ENCODE peak calls at places on chromosomes 13 and 19, in four cellular contexts. C, Z, O and B are unnamed samples.

GRCh38 chr13:32314968-32315254 is 252 bp downstream of the ZAR1L start:
- DNase-seq in C (no peak), Z (no peak), O (peak), B (no peak)

GRCh38 chr13:28659611-28659970 is 661 bp downstream of the POMP start:
- DNase-seq in C (no peak), Z (no peak), O (peak), B (no peak)

GRCh38 chr13:114339779-114340534 is 25.7 kb downstream of the CHAMP1 start:
- DNase-seq in C (no peak), Z (no peak), O (peak), B (no peak)

GRCh38 chr19:8986296-8986695 is 23.9 kb downstream of the MUC16 start:
- DNase-seq in C (no peak), Z (no peak), O (no peak), B (no peak)

GRCh38 chr13:45838171-45838745 is 13.3 kb downstream of the SIAH3 start:
- DNase-seq in C (no peak), Z (no peak), O (no peak), B (peak)

GRCh38 chr13:106242554-106242953 is 292.9 kb downstream of the EFNB2 start:
- DNase-seq in C (no peak), Z (no peak), O (no peak), B (no peak)

GRCh38 chr19:10037809-10038208 is 24.5 kb downstream of the RDH8 start:
- DNase-seq in C (no peak), Z (no peak), O (no peak), B (no peak)

GRCh38 chr13:112183544-112184145 is 116.7 kb downstream of the SOX1 start:
- DNase-seq in C (peak), Z (no peak), O (no peak), B (no peak)

GRCh38 chr19:45363861-45364459 is 6.4 kb downstream of the ERCC2 start:
- DNase-seq in C (no peak), Z (no peak), O (no peak), B (no peak)

GRCh38 chr19:49585023-49585422 is 3.9 kb downstream of the PRRG2 start:
- DNase-seq in C (no peak), Z (no peak), O (no peak), B (no peak)

GRCh38 chr19:46739290-46739771 is 6.5 kb upstream of the FKRP start:
- DNase-seq in C (no peak), Z (peak), O (no peak), B (no peak)

GRCh38 chr19:32396046-32396652 is 9.4 kb upstream of the DPY19L3 start:
- DNase-seq in C (no peak), Z (no peak), O (no peak), B (no peak)

GRCh38 chr19:39303373-39304184 is 7.4 kb downstream of the IFNL1 start:
- DNase-seq in C (no peak), Z (no peak), O (no peak), B (no peak)

GRCh38 chr19:48739835-48740704 is at the start of gene RASIP1:
- DNase-seq in C (no peak), Z (peak), O (no peak), B (no peak)

GRCh38 chr19:52959613-52960295 is 2.9 kb downstream of the ZNF816 start:
- DNase-seq in C (peak), Z (no peak), O (no peak), B (no peak)

GRCh38 chr19:52961981-52962380 is 700 bp downstream of the ZNF816 start:
- DNase-seq in C (no peak), Z (no peak), O (no peak), B (no peak)

GRCh38 chr19:52963229-52963760 is 614 bp upstream of the ZNF816 start:
- DNase-seq in C (peak), Z (no peak), O (no peak), B (no peak)

GRCh38 chr19:52957591-52957990 is 5.1 kb downstream of the ZNF816 start:
- DNase-seq in C (no peak), Z (no peak), O (no peak), B (no peak)

GRCh38 chr19:52962394-52963228 is at the start of gene ZNF816:
- DNase-seq in C (peak), Z (peak), O (peak), B (peak)
- TF ChIP-seq CTCF in C (no peak), Z (no peak), O (no peak), B (no peak)

GRCh38 chr13:102708991-102709390 is 14.1 kb upstream of the METTL21C start:
- DNase-seq in C (no peak), Z (no peak), O (no peak), B (no peak)
- TF ChIP-seq CTCF in C (no peak), Z (no peak), O (no peak), B (no peak)

DNA sequence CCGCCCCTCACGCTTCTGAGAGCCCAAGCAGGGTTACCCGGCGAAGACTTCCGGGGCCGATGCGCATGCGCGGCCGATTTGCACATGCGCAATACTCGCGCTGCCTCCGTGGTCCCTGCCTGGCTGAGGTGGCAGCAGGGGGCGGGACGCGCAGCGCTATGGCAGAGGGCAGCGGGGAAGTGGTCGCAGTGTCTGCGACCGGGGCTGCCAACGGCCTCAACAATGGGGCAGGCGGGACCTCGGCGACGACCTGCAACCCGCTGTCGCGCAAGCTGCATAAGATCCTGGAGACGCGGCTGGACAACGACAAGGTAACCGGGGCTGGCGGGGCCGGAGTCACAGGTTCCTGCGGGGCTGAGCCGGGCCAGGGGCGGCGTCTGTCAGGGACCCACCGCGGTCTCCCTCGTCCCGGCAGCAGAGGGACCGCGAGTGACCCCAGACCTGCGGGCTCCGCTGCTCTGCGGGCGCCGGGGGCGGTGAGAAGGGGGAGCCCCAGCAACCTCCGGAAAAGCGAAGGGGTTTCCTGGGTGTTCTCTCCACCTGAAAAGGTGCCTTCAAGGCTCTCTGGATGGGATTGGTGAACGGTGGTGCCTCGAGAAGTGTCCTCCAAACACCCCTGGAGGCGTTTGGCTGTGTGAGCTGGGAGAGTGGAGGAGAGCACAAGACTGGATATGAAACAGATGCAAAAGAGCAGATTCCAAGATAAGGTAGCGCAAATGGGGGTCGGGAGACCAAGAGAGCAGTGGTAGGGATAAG is at the start of gene COG6:
- DNase-seq in C (peak), Z (peak), O (peak), B (peak)
- TF ChIP-seq CTCF in C (no peak), Z (no peak), O (no peak), B (peak)

GRCh38 chr19:19224852-19225494 is 13.2 kb downstream of the NCAN start:
- DNase-seq in C (no peak), Z (peak), O (peak), B (no peak)
- TF ChIP-seq CTCF in C (peak), Z (peak), O (peak), B (peak)

GRCh38 chr19:33781996-33782395 is 14.7 kb upstream of the KCTD15 start:
- DNase-seq in C (no peak), Z (no peak), O (peak), B (no peak)
- TF ChIP-seq CTCF in C (no peak), Z (no peak), O (no peak), B (no peak)